ENCODE peak calls at places on chromosomes 11 and 22, in six cellular contexts. Y is adrenal gland, V is heart left ventricle, P is gastrocnemius medialis, A is A549, O is stomach. B is an unnamed sample.

GRCh38 chr11:1562469-1563148 is 9.5 kb downstream of the DUSP8 start:
- DNase-seq in O (no peak), P (no peak), V (peak), Y (no peak), A (no peak), B (no peak)

GRCh38 chr22:40714514-40714966 is 35.3 kb downstream of the MCHR1 start:
- DNase-seq in P (no peak), V (no peak), Y (no peak), A (peak), O (no peak), B (no peak)

GRCh38 chr11:15754221-15754620 is 602.1 kb downstream of the SOX6 start:
- DNase-seq in O (no peak), V (no peak), P (no peak), Y (no peak), A (no peak), B (no peak)

GRCh38 chr11:108117746-108118371 is 3.5 kb upstream of the ACAT1 start:
- DNase-seq in A (peak), Y (no peak), V (no peak), P (no peak), O (no peak), B (no peak)

GRCh38 chr22:46353483-46354105 is 18.1 kb downstream of the TRMU start:
- DNase-seq in A (no peak), Y (peak), P (no peak), O (peak), V (peak), B (no peak)

GRCh38 chr11:134560066-134560465 is 148.0 kb upstream of the B3GAT1 start:
- DNase-seq in Y (no peak), V (no peak), P (no peak), O (no peak), A (no peak), B (no peak)

GRCh38 chr11:66286699-66287098 is 2.2 kb downstream of the YIF1A start:
- DNase-seq in Y (no peak), P (no peak), V (no peak), O (no peak), A (no peak), B (no peak)

GRCh38 chr22:17773606-17774205 is 563 bp downstream of the BID start:
- DNase-seq in A (peak), Y (peak), V (no peak), P (no peak), O (peak), B (peak)

GRCh38 chr22:46056169-46057041 is 79.4 kb upstream of the WNT7B start:
- DNase-seq in O (peak), V (peak), Y (peak), P (no peak), A (no peak), B (no peak)

GRCh38 chr22:28948404-28948803 is 65.0 kb downstream of the ZNRF3 start:
- DNase-seq in O (no peak), V (no peak), Y (no peak), A (no peak), P (no peak), B (no peak)

GRCh38 chr11:44949160-44950035 is 1.3 kb downstream of the TP53I11 start:
- DNase-seq in V (no peak), Y (no peak), P (no peak), O (no peak), A (peak), B (peak)

GRCh38 chr22:37680191-37680851 is 4.9 kb downstream of the LGALS1 start:
- DNase-seq in V (no peak), P (no peak), O (no peak), Y (no peak), A (no peak), B (no peak)

GRCh38 chr22:37686002-37686982 is at the start of gene NOL12:
- DNase-seq in V (peak), A (peak), O (peak), P (peak), Y (peak), B (peak)

GRCh38 chr22:37681556-37682049 is 4.5 kb upstream of the NOL12 start:
- DNase-seq in P (peak), V (peak), Y (peak), A (peak), O (peak), B (peak)

GRCh38 chr22:37681001-37681424 is 5.1 kb upstream of the NOL12 start:
- DNase-seq in V (no peak), O (no peak), A (no peak), P (no peak), Y (no peak), B (no peak)

GRCh38 chr22:37684803-37685615 is 1.1 kb upstream of the NOL12 start:
- DNase-seq in A (no peak), Y (no peak), V (no peak), P (no peak), O (no peak), B (peak)
- TF ChIP-seq POLR2A in A (no peak), Y (no peak), V (no peak), P (no peak), O (no peak), B (peak)

DNA sequence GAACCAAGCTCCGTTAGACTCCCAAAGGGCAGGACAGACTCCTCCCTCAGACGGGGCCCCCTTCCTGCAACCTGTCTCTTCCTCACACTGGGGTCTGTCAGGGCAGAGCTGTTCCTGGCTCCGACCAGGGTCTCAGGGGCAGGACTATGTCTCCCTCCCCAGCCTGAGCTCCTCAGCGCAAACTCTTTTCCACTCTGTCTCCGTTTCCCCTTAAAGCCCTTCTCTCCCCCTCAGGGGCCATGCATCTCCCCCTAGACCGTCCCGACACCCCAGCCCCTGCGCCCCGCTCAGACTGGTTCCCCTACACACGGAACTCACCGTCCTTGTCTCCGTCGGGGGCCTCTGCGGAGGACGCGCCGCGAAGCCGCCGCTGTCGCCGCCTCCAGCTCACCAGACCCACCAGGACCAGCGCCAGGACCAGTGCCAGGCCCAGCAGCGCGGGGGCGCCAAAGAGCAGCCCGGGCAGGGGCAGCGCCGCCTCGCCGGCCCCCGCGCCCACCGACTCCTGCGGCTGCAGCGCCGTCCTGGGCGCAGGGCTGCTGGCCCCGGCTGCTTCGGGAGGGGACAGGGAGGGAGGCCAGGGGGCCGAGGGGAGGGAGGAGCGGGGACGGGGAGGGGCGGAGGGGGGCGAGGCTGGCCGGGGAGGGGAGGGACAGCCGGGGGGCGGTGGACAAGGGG is 684 bp downstream of the TNFRSF13C start:
- DNase-seq in Y (peak), A (peak), O (peak), V (peak), P (peak), B (peak)
- TF ChIP-seq POLR2A in Y (peak), A (no peak), O (no peak), V (no peak), P (no peak), B (no peak)

GRCh38 chr11:117814766-117815261 is 9.7 kb downstream of the FXYD2 start:
- DNase-seq in V (peak), O (peak), P (no peak), Y (peak), A (peak), B (peak)
- TF ChIP-seq POLR2A in V (no peak), O (no peak), P (no peak), Y (no peak), A (no peak), B (no peak)

DNA sequence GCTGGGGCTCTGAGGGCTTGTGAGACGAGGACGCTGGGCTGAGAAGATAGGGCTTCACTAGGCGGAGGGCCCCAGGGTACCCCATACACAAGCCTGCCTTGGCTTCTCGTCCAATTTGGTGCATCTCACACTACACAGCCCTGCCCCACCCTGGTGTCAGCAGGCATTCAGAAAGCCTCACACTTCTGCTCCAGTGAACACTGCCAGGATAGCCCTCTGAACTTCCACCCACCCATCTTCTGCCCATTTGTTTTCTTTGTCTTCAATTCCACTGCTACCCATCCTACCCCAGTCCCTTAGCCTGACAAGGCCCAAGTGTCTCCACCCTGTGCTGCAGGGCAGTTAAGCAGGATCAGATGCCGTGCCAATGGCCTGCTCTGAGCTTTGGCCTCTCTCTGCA is 1.9 kb upstream of the BUD13 start:
- DNase-seq in A (no peak), V (no peak), P (no peak), Y (no peak), O (no peak), B (no peak)
- TF ChIP-seq POLR2A in A (no peak), V (no peak), P (no peak), Y (no peak), O (no peak), B (no peak)

GRCh38 chr22:36239401-36240171 is at the start of gene APOL2:
- DNase-seq in O (peak), P (peak), Y (peak), A (peak), V (peak), B (peak)
- TF ChIP-seq POLR2A in O (no peak), P (peak), Y (peak), A (no peak), V (peak), B (peak)

GRCh38 chr11:123429851-123430735 is at the start of gene GRAMD1B:
- DNase-seq in V (peak), Y (peak), A (peak), O (peak), P (no peak), B (peak)
- TF ChIP-seq POLR2A in V (no peak), Y (peak), A (no peak), O (no peak), P (no peak), B (no peak)

DNA sequence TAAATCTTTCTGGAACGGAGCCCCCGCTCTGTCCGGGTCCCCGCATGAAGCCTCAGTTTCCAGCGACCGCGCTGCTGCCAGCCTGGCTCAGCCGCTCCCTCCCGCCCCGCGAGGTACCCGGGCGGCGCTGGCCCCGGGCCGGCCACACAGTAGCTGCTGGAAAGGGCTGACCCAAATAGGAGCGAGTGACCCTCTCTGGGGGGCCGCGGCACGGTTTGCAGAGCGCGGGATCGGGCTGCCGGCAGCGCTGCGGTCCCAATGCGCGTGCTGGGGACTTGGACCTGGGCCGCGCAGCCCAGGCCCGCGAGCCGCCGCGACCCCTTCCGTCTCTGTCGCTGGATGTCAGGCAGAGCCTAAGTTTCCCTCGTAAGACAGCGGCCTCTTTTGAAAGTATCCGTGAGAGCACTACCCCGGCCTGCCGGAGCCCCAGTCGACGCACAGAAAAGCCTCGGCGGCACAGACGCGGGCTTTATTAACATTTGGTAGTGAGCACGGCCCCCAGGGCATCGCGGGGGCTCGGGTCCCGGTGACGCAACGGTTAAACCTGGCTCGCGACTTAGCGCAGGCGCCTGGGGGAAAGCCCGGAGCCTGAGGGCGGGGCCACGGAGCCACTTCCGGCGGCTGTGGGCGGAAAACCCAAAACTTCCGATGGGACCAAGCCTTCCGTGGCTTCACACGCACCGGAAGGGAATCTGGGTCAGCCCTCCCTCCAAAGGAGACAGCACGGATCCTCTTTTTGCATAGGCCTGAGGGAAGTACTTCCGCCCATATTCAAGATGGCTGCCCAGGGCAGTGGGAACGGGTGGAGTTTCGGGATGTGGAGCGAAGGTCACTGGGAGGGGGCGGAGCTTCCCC is 14.9 kb downstream of the BAD start:
- DNase-seq in V (peak), P (peak), O (peak), A (peak), Y (peak), B (peak)
- TF ChIP-seq POLR2A in V (no peak), P (peak), O (no peak), A (peak), Y (peak), B (no peak)

B was measured in Peyer's patch.